ENCODE peak calls at places on chromosomes 5 and 9, in six cellular contexts. S is HCT116, C is AG04450, F is left ventricle myocardium inferior, M is psoas muscle, D is breast epithelium. Q is an unnamed sample.

GRCh38 chr9:31067418-31067817 is 1317.0 kb upstream of the ACO1 start:
- DNase-seq in S (no peak), C (no peak), F (no peak), M (no peak), D (no peak), Q (no peak)

GRCh38 chr9:109150925-109151547 is 16.0 kb downstream of the FRRS1L start:
- DNase-seq in S (no peak), C (no peak), F (no peak), M (no peak), D (no peak), Q (no peak)

GRCh38 chr9:107474124-107474523 is 15.4 kb downstream of the KLF4 start:
- DNase-seq in S (no peak), C (no peak), F (no peak), M (no peak), D (no peak), Q (no peak)

GRCh38 chr5:32791536-32792240 is 80.6 kb downstream of the NPR3 start:
- DNase-seq in S (no peak), C (no peak), F (no peak), M (no peak), D (no peak), Q (no peak)

GRCh38 chr5:116437922-116438578 is 136.6 kb downstream of the SEMA6A start:
- DNase-seq in S (no peak), C (no peak), F (no peak), M (no peak), D (no peak), Q (no peak)

GRCh38 chr9:72474676-72475075 is 46.7 kb upstream of the TMC1 start:
- DNase-seq in S (no peak), C (peak; percentile 54), F (no peak), M (no peak), D (no peak), Q (no peak)

GRCh38 chr5:5128766-5129165 is 11.4 kb upstream of the ADAMTS16 start:
- DNase-seq in S (no peak), C (no peak), F (no peak), M (no peak), D (no peak), Q (no peak)

GRCh38 chr5:139019880-139020279 is 144.7 kb upstream of the LRRTM2 start:
- DNase-seq in S (no peak), C (no peak), F (no peak), M (no peak), D (no peak), Q (no peak)

GRCh38 chr5:66769839-66770617 is 173.8 kb downstream of the MAST4 start:
- DNase-seq in S (no peak), C (no peak), F (peak; percentile 18), M (no peak), D (no peak), Q (no peak)

GRCh38 chr5:89457411-89458329 is 574.7 kb upstream of the MEF2C start:
- DNase-seq in S (peak; percentile 86), C (no peak), F (peak; percentile 51), M (peak; percentile 80), D (no peak), Q (peak; percentile 83)

GRCh38 chr9:68629042-68629441 is 76.0 kb upstream of the PIP5K1B start:
- DNase-seq in S (no peak), C (no peak), F (peak; percentile 40), M (no peak), D (no peak), Q (no peak)

GRCh38 chr5:79736528-79737514 is 47.2 kb downstream of the CMYA5 start:
- DNase-seq in S (no peak), C (no peak), F (no peak), M (no peak), D (no peak), Q (no peak)

GRCh38 chr5:135332519-135333150 is 66.4 kb downstream of the MACROH2A1 start:
- DNase-seq in S (peak; percentile 49), C (peak; percentile 47), F (no peak), M (no peak), D (no peak), Q (no peak)

GRCh38 chr5:93273176-93273575 is 307.8 kb downstream of the NR2F1-AS1 start:
- DNase-seq in S (no peak), C (no peak), F (no peak), M (no peak), D (no peak), Q (no peak)

GRCh38 chr5:95543017-95543705 is 11.6 kb downstream of the SKIC3 start:
- DNase-seq in S (no peak), C (no peak), F (no peak), M (no peak), D (no peak), Q (no peak)

GRCh38 chr9:32841314-32841713 is 58.0 kb downstream of the TMEM215 start:
- DNase-seq in S (no peak), C (no peak), F (no peak), M (no peak), D (no peak), Q (no peak)

GRCh38 chr9:109329274-109330258 is 8.7 kb upstream of the EPB41L4B start:
- DNase-seq in S (no peak), C (no peak), F (peak; percentile 40), M (peak; percentile 66), D (peak; percentile 81), Q (no peak)

GRCh38 chr9:89497978-89498844 is at the start of gene SEMA4D:
- DNase-seq in S (peak; percentile 53), C (peak; percentile 6), F (peak; percentile 73), M (peak; percentile 75), D (no peak), Q (no peak)

GRCh38 chr5:34008721-34009120 is 871 bp upstream of the AMACR start:
- DNase-seq in S (no peak), C (no peak), F (no peak), M (no peak), D (no peak), Q (no peak)

GRCh38 chr5:132272341-132273210 is 15.1 kb downstream of the PDLIM4 start:
- DNase-seq in S (no peak), C (no peak), F (peak; percentile 52), M (peak; percentile 75), D (no peak), Q (peak; percentile 77)

GRCh38 chr5:127517110-127517479 is 345 bp upstream of the PRRC1 start:
- DNase-seq in S (no peak), C (no peak), F (peak; percentile 17), M (no peak), D (no peak), Q (no peak)

DNA sequence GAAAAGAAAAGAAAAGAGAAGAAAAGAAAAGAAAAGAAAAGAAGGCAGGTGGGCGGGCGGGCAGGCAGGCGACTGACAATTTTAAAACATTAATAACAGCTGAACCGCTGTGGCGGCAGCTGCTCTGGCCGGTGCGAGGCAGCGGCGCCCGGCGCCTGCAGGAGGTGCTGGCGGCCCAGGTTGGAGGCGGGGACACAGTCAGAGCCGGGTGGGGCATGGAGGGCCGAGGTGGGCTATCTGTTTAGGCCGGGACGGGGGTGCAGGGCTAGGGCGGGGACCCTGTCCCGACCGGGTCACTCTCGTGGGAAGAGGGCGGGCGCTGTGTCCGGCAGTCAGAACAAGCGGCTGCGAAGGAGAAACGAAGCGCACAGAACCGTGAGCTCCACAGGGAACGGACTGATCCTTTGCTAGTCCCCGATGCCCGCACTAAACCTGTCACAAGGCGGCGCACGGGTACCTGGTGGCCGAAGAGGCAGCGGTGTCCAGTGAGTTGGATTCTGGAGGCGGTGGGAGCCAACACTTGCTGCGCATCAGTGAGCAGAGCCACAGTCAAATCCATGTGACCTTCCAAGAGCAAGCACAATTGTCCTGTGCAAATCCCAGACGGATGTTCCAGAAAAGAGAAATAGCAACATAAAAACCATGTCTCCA is 13.6 kb upstream of the ALDOB start:
- DNase-seq in S (peak; percentile 83), C (no peak), F (peak; percentile 71), M (peak; percentile 79), D (peak; percentile 75), Q (peak; percentile 78)
- H3K4me3 ChIP-seq in S (peak overlapping the region; percentile 60), C (peak overlapping the region; percentile 72), F (peak overlapping the region; percentile 71), M (peak overlapping the region; percentile 76), D (peak overlapping the region; percentile 73), Q (peak overlapping the region; percentile 70)

GRCh38 chr9:121836382-121836885 is 185.0 kb downstream of the DAB2IP start:
- DNase-seq in S (no peak), C (no peak), F (no peak), M (peak; percentile 14), D (peak; percentile 6), Q (peak; percentile 41)

GRCh38 chr9:121837113-121838010 is 185.9 kb downstream of the DAB2IP start:
- DNase-seq in S (no peak), C (peak; percentile 32), F (peak; percentile 39), M (no peak), D (peak; percentile 27), Q (peak; percentile 52)

GRCh38 chr9:121840838-121841760 is 189.7 kb downstream of the DAB2IP start:
- DNase-seq in S (no peak), C (no peak), F (no peak), M (no peak), D (peak; percentile 17), Q (peak; percentile 69)

GRCh38 chr9:121839726-121840500 is 188.5 kb downstream of the DAB2IP start:
- DNase-seq in S (no peak), C (no peak), F (no peak), M (no peak), D (peak; percentile 12), Q (peak; percentile 26)

DNA sequence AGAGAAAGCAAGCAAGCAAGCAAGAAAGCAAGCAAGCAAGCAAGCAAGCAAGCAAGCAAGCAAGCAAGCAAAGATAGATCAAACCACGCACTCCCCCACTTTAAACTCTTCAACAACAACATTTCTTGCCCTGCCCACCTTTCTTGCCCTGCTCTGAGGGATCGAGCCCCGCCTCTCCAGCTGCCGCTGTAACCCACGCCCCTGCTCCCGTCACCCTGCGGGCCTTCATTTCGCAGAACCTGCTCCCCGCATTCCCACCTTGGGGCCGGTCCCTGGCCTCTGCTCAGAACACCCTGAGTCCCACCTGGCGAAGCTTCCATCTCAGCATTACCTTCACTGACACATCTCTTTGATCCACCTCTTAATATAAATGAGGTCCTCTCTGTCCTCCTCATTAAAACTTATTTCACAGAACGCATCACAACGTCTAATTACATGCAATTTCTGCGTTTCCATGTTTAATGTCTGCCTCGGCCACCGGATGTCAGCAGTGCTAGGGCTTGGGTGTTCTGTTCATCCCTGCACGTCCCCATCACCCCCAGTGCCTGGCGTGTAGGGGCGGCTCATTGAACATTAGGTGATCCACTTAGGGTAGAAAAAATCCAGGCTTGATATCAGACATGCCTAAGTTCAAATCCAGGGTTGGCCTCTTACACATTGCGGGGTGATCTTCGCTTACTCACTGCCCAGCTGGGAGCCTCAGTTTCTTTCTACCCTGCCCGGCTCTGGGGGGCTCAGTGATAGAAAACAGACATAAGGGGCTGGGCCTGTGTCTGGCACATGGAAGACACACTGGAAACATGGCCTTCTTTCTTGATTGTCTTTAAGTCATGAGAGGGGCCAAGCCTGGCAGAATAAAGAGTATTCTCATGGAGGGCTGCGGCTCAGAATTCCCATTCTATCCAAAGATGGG is 187.6 kb downstream of the DAB2IP start:
- DNase-seq in S (no peak), C (no peak), F (no peak), M (no peak), D (peak; percentile 28), Q (peak; percentile 56)
- TF ChIP-seq CTCF in S (peak; percentile 16), C (peak; percentile 11), F (no peak), M (no peak), D (no peak), Q (no peak)

GRCh38 chr5:84696651-84697050 is 312.0 kb upstream of the EDIL3 start:
- DNase-seq in S (peak; percentile 3), C (peak; percentile 0), F (no peak), M (no peak), D (no peak), Q (no peak)
- H3K27ac ChIP-seq in S (no peak overlapping the region), C (no peak overlapping the region), F (no peak overlapping the region), M (no peak overlapping the region), D (no peak overlapping the region), Q (no peak overlapping the region)

GRCh38 chr9:92402359-92402758 is 2.0 kb downstream of the OGN start:
- DNase-seq in S (no peak), C (no peak), F (no peak), M (no peak), D (no peak), Q (no peak)
- H3K4me3 ChIP-seq in S (no peak overlapping the region), C (no peak overlapping the region), F (peak overlapping the region; percentile 47), M (peak overlapping the region; percentile 41), D (no peak overlapping the region), Q (peak overlapping the region; percentile 66)

Q was measured in coronary artery.